ENCODE peak calls at places on chromosomes 16 and 17, in seven cellular contexts. C is posterior cingulate gyrus, Y is retina, N is NCI-H1694 treated with DMSO at 0.1 percent for 48 hours, J is NCI-H2081, M is HEK293T, Q is iris pigment epithelial cell. W is an unnamed sample.

GRCh38 chr17:65771704-65772103 is 210.3 kb upstream of the AXIN2 start:
- DNase-seq in C (no peak), Y (no peak), N (no peak), J (no peak), M (no peak), Q (no peak), W (no peak)

GRCh38 chr17:37650419-37651003 is 7.3 kb upstream of the DDX52 start:
- DNase-seq in C (no peak), Y (peak), N (no peak), J (peak), M (peak), Q (peak), W (peak)

GRCh38 chr17:57892820-57893595 is 43.2 kb upstream of the MRPS23 start:
- DNase-seq in C (peak), Y (peak), N (no peak), J (peak), M (peak), Q (peak), W (peak)

GRCh38 chr16:69339289-69340094 is at the start of the genes COG8 and NIP7:
- DNase-seq in C (peak), Y (peak), N (peak), J (peak), M (peak), Q (peak), W (peak)

GRCh38 chr17:61150686-61151299 is 248.8 kb upstream of the TBX2 start:
- DNase-seq in C (no peak), Y (no peak), N (no peak), J (no peak), M (no peak), Q (peak), W (no peak)

GRCh38 chr17:2085648-2085949 is 30.7 kb downstream of the HIC1 start:
- DNase-seq in C (no peak), Y (no peak), N (no peak), J (no peak), M (no peak), Q (peak), W (no peak)

GRCh38 chr16:79628501-79628975 is 28.0 kb upstream of the MAF start:
- DNase-seq in C (no peak), Y (no peak), N (no peak), J (no peak), M (no peak), Q (peak), W (no peak)

GRCh38 chr17:5364156-5364555 is 55.3 kb downstream of the NUP88 start:
- DNase-seq in C (no peak), Y (no peak), N (no peak), J (no peak), M (no peak), Q (peak), W (no peak)

GRCh38 chr17:44219636-44220210 is at the start of gene UBTF:
- DNase-seq in C (peak), Y (peak), N (peak), J (peak), M (peak), Q (peak), W (peak)

GRCh38 chr16:82043680-82044584 is 8.9 kb downstream of the HSD17B2 start:
- DNase-seq in C (no peak), Y (peak), N (no peak), J (no peak), M (no peak), Q (peak), W (no peak)

GRCh38 chr17:5877948-5878347 is 192.2 kb upstream of the WSCD1 start:
- DNase-seq in C (peak), Y (no peak), N (no peak), J (no peak), M (no peak), Q (no peak), W (no peak)

GRCh38 chr16:17275076-17275732 is 195.6 kb downstream of the XYLT1 start:
- DNase-seq in C (no peak), Y (no peak), N (no peak), J (no peak), M (no peak), Q (no peak), W (no peak)

GRCh38 chr17:57832711-57833596 is 16.9 kb downstream of the MRPS23 start:
- DNase-seq in C (peak), Y (peak), N (peak), J (peak), M (peak), Q (peak), W (peak)

GRCh38 chr17:6508519-6509294 is 47.6 kb downstream of the PITPNM3 start:
- DNase-seq in C (no peak), Y (peak), N (no peak), J (no peak), M (no peak), Q (no peak), W (no peak)

GRCh38 chr16:27334192-27334764 is 20.5 kb downstream of the IL4R start:
- DNase-seq in C (no peak), Y (no peak), N (no peak), J (no peak), M (no peak), Q (no peak), W (no peak)

GRCh38 chr17:74987909-74988711 is 678 bp downstream of the CDR2L start:
- DNase-seq in C (peak), Y (peak), N (no peak), J (peak), M (peak), Q (peak), W (peak)

GRCh38 chr16:79607587-79607986 is 7.0 kb upstream of the MAF start:
- DNase-seq in C (no peak), Y (no peak), N (no peak), J (no peak), M (no peak), Q (peak), W (no peak)

GRCh38 chr17:74746922-74747321 is 1.5 kb upstream of the NHERF1 start:
- DNase-seq in C (no peak), Y (no peak), N (no peak), J (no peak), M (no peak), Q (peak), W (peak)

GRCh38 chr17:42675984-42676423 is 790 bp downstream of the PLEKHH3 start:
- DNase-seq in C (no peak), Y (no peak), N (no peak), J (peak), M (peak), Q (peak), W (peak)

W was measured in ecto neural progenitor cell.